ENCODE peak calls at places on chromosomes 3 and 15, in seven cellular contexts. P, J, F, M, D, S and E are unnamed samples.

GRCh38 chr3:183360971-183361624 is 67.3 kb downstream of the MCF2L2 start:
- DNase-seq in P (no peak), J (no peak), F (no peak), M (no peak), D (no peak), S (no peak), E (no peak)

GRCh38 chr3:112048911-112049310 is 14.4 kb downstream of the TMPRSS7 start:
- DNase-seq in P (no peak), J (no peak), F (no peak), M (no peak), D (no peak), S (no peak), E (no peak)

GRCh38 chr3:37149246-37149645 is 25.1 kb downstream of the LRRFIP2 start:
- DNase-seq in P (no peak), J (no peak), F (no peak), M (no peak), D (no peak), S (no peak), E (no peak)

GRCh38 chr15:61828860-61829513 is 231.3 kb downstream of the VPS13C start:
- DNase-seq in P (no peak), J (no peak), F (no peak), M (no peak), D (no peak), S (no peak), E (peak; percentile 52)

GRCh38 chr3:51686512-51687215 is 15.6 kb downstream of the TEX264 start:
- DNase-seq in P (no peak), J (no peak), F (peak; percentile 24), M (peak; percentile 87), D (peak; percentile 72), S (peak; percentile 41), E (peak; percentile 23)

GRCh38 chr3:9056581-9056980 is 93.3 kb upstream of the RAD18 start:
- DNase-seq in P (no peak), J (no peak), F (no peak), M (no peak), D (no peak), S (no peak), E (no peak)

GRCh38 chr15:68642491-68642845 is 63.7 kb downstream of the CORO2B start:
- DNase-seq in P (peak; percentile 59), J (no peak), F (no peak), M (no peak), D (no peak), S (no peak), E (no peak)

GRCh38 chr3:100561459-100562158 is 47.8 kb upstream of the ADGRG7 start:
- DNase-seq in P (no peak), J (no peak), F (peak; percentile 84), M (no peak), D (no peak), S (no peak), E (peak; percentile 94)

DNA sequence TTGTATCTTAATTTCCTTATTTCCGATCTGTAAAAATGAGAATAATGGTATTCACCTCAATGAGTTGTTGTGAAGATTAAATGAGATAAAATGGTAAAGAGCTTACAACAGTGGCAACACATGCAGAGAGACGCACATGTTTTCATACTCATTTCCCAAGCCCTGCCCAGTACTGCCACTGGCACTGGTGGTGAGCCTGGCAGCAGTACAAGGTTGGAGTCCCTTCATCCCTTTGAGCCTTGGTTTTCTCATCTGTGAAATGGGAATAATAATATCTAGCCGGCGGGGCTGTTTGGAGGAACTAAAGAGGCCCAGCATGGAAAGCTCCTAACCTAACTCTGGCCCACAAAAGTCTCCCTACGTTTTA is 943 bp upstream of the CD276 start:
- DNase-seq in P (no peak), J (no peak), F (no peak), M (no peak), D (no peak), S (no peak), E (no peak)
- H3K4me3 ChIP-seq in P (no peak overlapping the region), J (peak overlapping the region; percentile 87), F (no peak overlapping the region), M (peak overlapping the region; percentile 70), D (no peak overlapping the region), S (no peak overlapping the region), E (no peak overlapping the region)

DNA sequence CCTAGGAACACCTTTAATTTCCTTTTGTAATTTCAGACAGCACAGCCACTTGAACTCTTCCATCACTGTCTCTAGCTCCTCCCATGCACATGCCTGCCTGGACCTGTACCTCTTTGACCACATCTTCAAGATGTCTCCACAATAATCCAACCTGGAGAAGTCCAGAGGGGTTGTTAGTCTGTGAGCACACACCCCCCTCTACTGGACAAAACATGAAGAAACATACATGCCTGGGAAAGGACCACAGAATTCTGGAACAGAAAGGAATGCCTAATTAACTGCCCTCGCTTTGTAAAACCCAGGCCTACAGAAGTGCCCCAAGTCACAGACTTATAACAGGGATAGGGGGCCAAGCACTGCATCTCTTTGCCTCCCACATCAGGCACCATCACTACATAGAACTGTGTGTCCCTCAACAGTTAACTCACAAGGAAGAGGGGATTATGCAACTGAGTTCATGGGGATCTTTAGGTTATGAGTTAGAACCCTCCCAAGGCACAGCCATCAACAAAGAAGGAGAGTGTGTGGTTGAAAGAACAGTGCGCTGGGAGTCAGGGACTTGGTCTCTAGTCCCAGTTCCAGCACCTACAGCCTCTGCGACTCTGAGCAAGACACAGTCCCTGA is 61.7 kb downstream of the FMN1 start:
- DNase-seq in P (no peak), J (peak; percentile 59), F (peak; percentile 81), M (no peak), D (no peak), S (peak; percentile 63), E (peak; percentile 74)
- TF ChIP-seq CTCF in P (peak; percentile 18), J (peak; percentile 70), F (peak; percentile 82), M (peak; percentile 71), D (peak; percentile 70), S (peak; percentile 58), E (peak; percentile 87)

GRCh38 chr3:40876019-40876418 is 323.3 kb upstream of the CTNNB1 start:
- DNase-seq in P (no peak), J (no peak), F (no peak), M (no peak), D (no peak), S (no peak), E (no peak)

GRCh38 chr3:40878464-40878905 is 320.8 kb upstream of the CTNNB1 start:
- DNase-seq in P (no peak), J (no peak), F (no peak), M (no peak), D (no peak), S (no peak), E (no peak)

GRCh38 chr3:40876496-40876895 is 322.8 kb upstream of the CTNNB1 start:
- DNase-seq in P (no peak), J (no peak), F (no peak), M (no peak), D (no peak), S (no peak), E (no peak)

GRCh38 chr3:40875581-40875980 is 323.7 kb upstream of the CTNNB1 start:
- DNase-seq in P (no peak), J (no peak), F (no peak), M (no peak), D (no peak), S (no peak), E (no peak)

GRCh38 chr3:40877651-40878463 is 321.4 kb upstream of the CTNNB1 start:
- DNase-seq in P (peak; percentile 93), J (no peak), F (peak; percentile 93), M (peak; percentile 81), D (peak; percentile 79), S (peak; percentile 28), E (peak; percentile 64)
- H3K4me3 ChIP-seq in P (peak overlapping the region; percentile 20), J (no peak overlapping the region), F (peak overlapping the region; percentile 16), M (no peak overlapping the region), D (no peak overlapping the region), S (no peak overlapping the region), E (no peak overlapping the region)

DNA sequence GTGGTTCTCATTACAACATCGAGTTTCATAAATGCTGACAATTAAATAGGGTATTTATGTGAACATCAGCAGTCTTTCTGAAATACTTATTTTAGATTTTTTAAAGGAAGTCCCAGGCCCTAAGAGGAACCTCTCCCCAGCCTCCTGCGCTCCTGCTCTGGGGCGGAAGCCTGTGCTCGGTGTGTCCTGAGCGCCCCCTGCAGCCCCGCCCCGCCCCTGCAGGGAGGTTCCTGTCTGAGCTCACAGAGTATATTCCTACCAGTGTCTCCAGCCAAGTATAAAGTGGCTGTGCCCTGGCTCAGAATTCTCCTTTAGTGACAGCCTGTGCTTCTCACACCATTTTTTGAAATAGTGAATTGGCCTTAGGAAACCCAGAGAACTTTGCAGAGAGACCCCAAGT is 567.9 kb downstream of the GOLGA6L6 start:
- DNase-seq in P (no peak), J (no peak), F (no peak), M (no peak), D (no peak), S (no peak), E (no peak)
- TF ChIP-seq CTCF in P (no peak), J (no peak), F (no peak), M (no peak), D (peak; percentile 10), S (no peak), E (no peak)

GRCh38 chr3:154122912-154123559 is 1.8 kb downstream of the ARHGEF26 start:
- DNase-seq in P (no peak), J (no peak), F (peak; percentile 45), M (no peak), D (no peak), S (no peak), E (peak; percentile 28)
- H3K4me3 ChIP-seq in P (peak overlapping the region; percentile 69), J (no peak overlapping the region), F (peak overlapping the region; percentile 85), M (peak overlapping the region; percentile 59), D (peak overlapping the region; percentile 84), S (peak overlapping the region; percentile 75), E (peak overlapping the region; percentile 82)

GRCh38 chr3:52904000-52904399 is 6.7 kb upstream of the STIMATE start:
- DNase-seq in P (no peak), J (no peak), F (no peak), M (no peak), D (no peak), S (no peak), E (no peak)

GRCh38 chr3:52904552-52904951 is 7.2 kb upstream of the STIMATE start:
- DNase-seq in P (no peak), J (no peak), F (no peak), M (no peak), D (no peak), S (no peak), E (no peak)

GRCh38 chr3:52910823-52911222 is 13.5 kb upstream of the STIMATE start:
- DNase-seq in P (no peak), J (no peak), F (no peak), M (no peak), D (no peak), S (no peak), E (no peak)

GRCh38 chr3:52912885-52913731 is 15.8 kb upstream of the STIMATE start:
- DNase-seq in P (no peak), J (no peak), F (no peak), M (no peak), D (no peak), S (no peak), E (no peak)

DNA sequence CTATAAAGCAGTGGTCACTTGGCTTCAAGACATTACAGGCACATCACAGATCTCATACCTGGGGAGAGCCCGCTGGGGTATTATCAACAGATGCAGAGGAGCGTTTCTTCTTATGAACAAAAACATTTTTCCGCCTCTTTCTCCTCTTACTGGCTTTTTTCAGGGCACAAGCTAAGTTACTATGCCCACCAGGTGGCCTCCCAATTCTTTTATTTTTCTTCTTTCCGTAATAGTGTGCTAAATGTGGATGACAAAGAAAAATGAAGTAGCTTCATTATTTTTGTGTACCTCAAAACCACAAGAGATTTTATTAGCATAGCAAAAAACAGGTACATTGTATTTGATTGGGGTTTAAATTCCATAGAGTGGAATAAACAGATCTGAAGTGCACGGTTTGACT is 10.1 kb upstream of the STIMATE start:
- DNase-seq in P (no peak), J (no peak), F (no peak), M (no peak), D (no peak), S (no peak), E (no peak)
- TF ChIP-seq CTCF in P (no peak), J (no peak), F (no peak), M (no peak), D (no peak), S (no peak), E (no peak)